ENCODE peak calls at places on chromosome X, in five cellular contexts. E, L, V, D and Z are unnamed samples.

GRCh38 chrX:136779346-136779781 is 1.4 kb downstream of the ARHGEF6 start:
- DNase-seq in E (no peak), L (no peak), V (no peak), D (no peak), Z (no peak)

GRCh38 chrX:98380556-98380955 is 1496.8 kb downstream of the RPA4 start:
- DNase-seq in V (no peak), L (peak; percentile 9), E (no peak), D (no peak), Z (no peak)

GRCh38 chrX:149962859-149963757 is 24.8 kb upstream of the EOLA2 start:
- DNase-seq in E (no peak), L (no peak), V (peak; percentile 55), D (no peak), Z (no peak)

GRCh38 chrX:24231169-24231568 is 81.6 kb downstream of the ZFX start:
- DNase-seq in E (no peak), V (no peak), L (no peak), D (no peak), Z (no peak)

GRCh38 chrX:99800016-99800415 is 610.1 kb downstream of the PCDH19 start:
- DNase-seq in L (no peak), D (no peak), V (no peak), E (no peak), Z (no peak)

GRCh38 chrX:23804578-23804977 is 21.6 kb downstream of the SAT1 start:
- DNase-seq in V (no peak), E (no peak), D (no peak), L (no peak), Z (no peak)

GRCh38 chrX:154321624-154322023 is 26.0 kb downstream of the TKTL1 start:
- DNase-seq in E (no peak), D (no peak), L (no peak), V (peak; percentile 11), Z (no peak)

GRCh38 chrX:3820170-3820569 is 106.7 kb upstream of the PRKX start:
- DNase-seq in E (no peak), V (no peak), D (no peak), L (no peak), Z (no peak)

GRCh38 chrX:123731987-123732678 is 719 bp downstream of the THOC2 start:
- DNase-seq in L (no peak), V (peak; percentile 17), E (no peak), D (peak; percentile 77), Z (no peak)

GRCh38 chrX:13123857-13124345 is 79.5 kb upstream of the FAM9C start:
- DNase-seq in V (no peak), E (no peak), L (no peak), D (no peak), Z (no peak)

GRCh38 chrX:79592259-79592658 is 225.1 kb upstream of the ITM2A start:
- DNase-seq in D (no peak), E (no peak), V (no peak), L (no peak), Z (no peak)
- TF ChIP-seq CTCF in D (no peak), E (no peak), V (peak; percentile 17), L (peak; percentile 45), Z (peak; percentile 42)

GRCh38 chrX:18984381-18985185 is 669 bp upstream of the PHKA2 start:
- DNase-seq in D (peak; percentile 97), V (peak; percentile 85), L (peak; percentile 70), E (peak; percentile 36), Z (peak; percentile 75)
- TF ChIP-seq CTCF in D (peak; percentile 24), V (peak; percentile 74), L (peak; percentile 49), E (no peak), Z (peak; percentile 71)

DNA sequence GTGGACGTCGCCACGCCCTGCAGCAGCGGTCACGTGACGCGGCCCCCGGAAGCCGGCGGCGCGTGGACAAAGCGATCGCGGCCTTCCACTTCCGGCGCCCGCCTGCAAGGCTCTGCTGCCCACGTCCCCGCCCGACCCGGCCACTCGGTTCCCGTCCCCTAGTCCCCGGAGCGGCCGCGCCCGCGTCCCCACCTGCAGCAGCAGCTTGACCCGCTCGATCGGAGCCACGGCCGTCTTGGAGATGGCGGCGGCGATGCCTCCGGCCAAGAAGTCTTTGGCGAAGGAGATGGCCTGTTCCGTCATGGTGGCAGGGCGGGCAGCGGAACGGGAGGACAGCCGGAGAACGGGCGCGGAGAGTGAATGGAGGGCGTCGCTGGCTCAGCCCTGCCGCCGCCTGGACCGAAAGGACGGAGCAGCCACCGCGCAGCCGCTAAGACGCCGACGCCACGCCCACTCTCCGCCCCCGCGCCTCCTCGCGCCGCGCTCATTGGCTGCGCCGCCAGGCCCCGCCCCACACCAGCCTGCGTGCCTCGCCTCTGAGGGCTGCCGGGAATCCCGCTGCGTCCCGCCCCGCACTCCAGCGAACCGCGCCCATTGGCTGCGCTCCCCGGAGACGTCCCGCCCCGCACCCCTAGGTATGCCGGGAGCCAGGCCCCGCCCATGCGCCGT is at the start of gene SLC25A6:
- DNase-seq in E (peak; percentile 84), V (peak; percentile 97), L (peak; percentile 99), D (peak; percentile 100), Z (peak; percentile 100)
- TF ChIP-seq CTCF in E (no peak), V (no peak), L (peak; percentile 28), D (no peak), Z (peak; percentile 43)

GRCh38 chrX:45842207-45842900 is 641.7 kb upstream of the DIPK2B start:
- DNase-seq in V (no peak), L (no peak), D (no peak), E (no peak), Z (no peak)
- TF ChIP-seq CTCF in V (no peak), L (no peak), D (no peak), E (no peak), Z (no peak)

GRCh38 chrX:125436855-125437254 is 117.2 kb downstream of the TEX13C start:
- DNase-seq in L (no peak), D (no peak), E (no peak), V (no peak), Z (no peak)
- TF ChIP-seq CTCF in L (peak; percentile 70), D (peak; percentile 18), E (no peak), V (no peak), Z (peak; percentile 71)

GRCh38 chrX:109886122-109886761 is 116.7 kb upstream of the TMEM164 start:
- DNase-seq in V (peak; percentile 43), E (no peak), L (peak; percentile 45), D (no peak), Z (no peak)
- TF ChIP-seq CTCF in V (peak; percentile 63), E (peak; percentile 10), L (peak; percentile 86), D (peak; percentile 72), Z (peak; percentile 92)

DNA sequence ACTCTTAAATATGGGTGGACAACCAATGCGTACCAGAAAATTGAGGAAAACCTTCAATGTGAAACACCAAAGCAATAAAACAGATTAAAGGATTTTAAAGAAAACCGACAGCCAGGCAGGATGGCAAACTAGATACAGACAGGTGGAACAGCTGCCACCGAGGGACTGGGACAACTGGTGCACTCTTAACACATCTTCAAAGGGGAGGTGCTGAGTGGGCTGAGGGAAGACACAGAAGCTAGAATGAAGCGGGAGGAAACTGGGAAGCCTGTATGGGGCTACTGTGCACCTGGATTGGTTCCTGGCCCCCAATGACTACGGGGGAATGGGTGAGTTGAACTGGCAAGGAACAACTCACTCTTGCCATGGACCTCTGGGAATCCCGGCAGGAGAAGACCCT is 20.7 kb downstream of the ZNF280C start:
- DNase-seq in D (no peak), V (no peak), E (no peak), L (no peak), Z (no peak)
- TF ChIP-seq CTCF in D (no peak), V (no peak), E (no peak), L (no peak), Z (no peak)

DNA sequence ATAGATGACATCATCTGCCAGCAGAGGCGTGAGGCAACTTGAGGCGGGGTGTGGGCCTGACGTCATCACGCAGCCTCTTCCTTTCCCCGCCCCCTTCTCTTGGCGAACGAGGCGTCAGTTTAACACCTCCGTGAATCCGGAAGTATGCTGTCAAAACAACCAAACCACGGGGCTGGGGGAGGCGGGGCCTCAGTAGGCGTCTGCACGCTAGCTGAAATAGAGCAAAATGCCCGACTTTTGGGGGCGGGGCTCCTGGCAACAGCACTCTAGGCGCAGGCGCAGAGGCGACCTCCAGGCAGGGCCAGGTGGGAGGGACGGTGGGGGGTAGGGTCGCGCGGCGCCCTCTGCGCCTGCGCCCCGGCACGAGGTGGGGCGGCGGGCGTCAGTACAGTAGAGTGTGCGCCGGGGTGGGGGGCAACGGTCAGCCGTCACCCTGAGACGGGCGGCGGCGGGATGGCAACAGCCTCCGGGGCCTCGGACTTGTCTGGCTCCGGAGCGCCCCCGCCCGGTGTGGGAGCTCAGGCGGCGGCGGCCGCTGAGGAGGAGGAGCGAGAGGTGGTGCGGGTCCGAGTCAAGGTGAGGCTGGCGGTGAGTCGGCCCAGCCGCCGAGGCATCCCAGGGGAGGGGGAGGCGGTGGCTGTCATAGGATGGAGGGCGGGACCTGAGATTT is at the start of gene TBC1D25:
- DNase-seq in E (peak; percentile 77), L (peak; percentile 90), V (peak; percentile 97), D (peak; percentile 94), Z (peak; percentile 94)
- TF ChIP-seq CTCF in E (no peak), L (peak; percentile 49), V (no peak), D (peak; percentile 16), Z (peak; percentile 53)